ENCODE peak calls at places on chromosomes 11 and 22, in eight cellular contexts. P, R, M, Y, H, K, W and Z are unnamed samples.

GRCh38 chr11:45834298-45834756 is 12.9 kb upstream of the CRY2 start:
- DNase-seq in W (no peak), H (no peak), M (no peak), P (no peak), K (no peak), Y (no peak), R (no peak), Z (no peak)

GRCh38 chr11:8019671-8020597 is 32.8 kb downstream of the EIF3F start:
- DNase-seq in Y (peak), W (no peak), R (peak), M (no peak), P (no peak), H (no peak), K (no peak), Z (peak)

GRCh38 chr22:39117585-39118191 is 20.6 kb downstream of the APOBEC3H start:
- DNase-seq in W (peak), K (peak), Y (no peak), M (peak), P (no peak), H (no peak), R (no peak), Z (no peak)

GRCh38 chr11:122137081-122137793 is 21.2 kb upstream of the BLID start:
- DNase-seq in M (no peak), P (no peak), R (no peak), K (no peak), Y (no peak), W (no peak), H (no peak), Z (no peak)

GRCh38 chr11:68536706-68537105 is 76.2 kb downstream of the PPP6R3 start:
- DNase-seq in H (no peak), K (no peak), P (no peak), R (no peak), W (no peak), Y (no peak), M (no peak), Z (no peak)

GRCh38 chr22:47851586-47851985 is 1089.1 kb downstream of the TBC1D22A start:
- DNase-seq in K (no peak), W (no peak), Y (no peak), P (no peak), R (no peak), H (no peak), M (no peak), Z (no peak)

GRCh38 chr11:2217211-2218081 is 45.8 kb upstream of the TH start:
- DNase-seq in K (no peak), M (peak), R (no peak), H (no peak), P (no peak), W (no peak), Y (no peak), Z (no peak)

GRCh38 chr11:64007629-64008282 is 21.5 kb downstream of the OTUB1 start:
- DNase-seq in P (peak), Y (no peak), M (peak), W (peak), R (peak), H (no peak), K (peak), Z (no peak)

GRCh38 chr22:46040471-46041465 is 63.8 kb upstream of the WNT7B start:
- DNase-seq in P (no peak), W (peak), K (no peak), H (no peak), R (peak), Y (no peak), M (peak), Z (no peak)

GRCh38 chr22:43996981-43997265 is 27.2 kb upstream of the PARVB start:
- DNase-seq in P (no peak), W (no peak), Y (no peak), H (no peak), K (no peak), R (no peak), M (no peak), Z (no peak)

GRCh38 chr22:31615940-31616314 is 46.1 kb downstream of the PISD start:
- DNase-seq in P (no peak), H (no peak), M (no peak), K (no peak), Y (no peak), W (no peak), R (no peak), Z (no peak)

GRCh38 chr11:60813324-60813723 is 28.2 kb downstream of the MS4A10 start:
- DNase-seq in M (no peak), H (no peak), Y (no peak), P (no peak), R (no peak), W (no peak), K (no peak), Z (no peak)

GRCh38 chr11:134987828-134988227 is 575.8 kb upstream of the B3GAT1 start:
- DNase-seq in H (no peak), W (no peak), P (no peak), Y (no peak), K (no peak), R (no peak), M (no peak), Z (no peak)

GRCh38 chr11:119734788-119735187 is 5.8 kb upstream of the NECTIN1 start:
- DNase-seq in M (no peak), R (no peak), H (no peak), P (no peak), W (peak), Y (no peak), K (no peak), Z (no peak)

GRCh38 chr11:57641426-57641825 is 8.3 kb downstream of the YPEL4 start:
- DNase-seq in M (no peak), K (no peak), R (no peak), H (no peak), Y (no peak), P (no peak), W (peak), Z (no peak)

GRCh38 chr11:9396310-9396709 is 11.9 kb downstream of the IPO7 start:
- DNase-seq in M (no peak), H (no peak), R (no peak), K (no peak), W (no peak), P (no peak), Y (no peak), Z (no peak)

GRCh38 chr22:50529416-50530279 is at the start of gene TYMP:
- DNase-seq in Y (no peak), K (peak), M (no peak), P (no peak), R (peak), H (no peak), W (peak), Z (no peak)

GRCh38 chr22:38843716-38844660 is at the start of gene NPTXR:
- DNase-seq in K (peak), W (peak), P (no peak), R (no peak), H (no peak), Y (peak), M (no peak), Z (no peak)

GRCh38 chr22:33720166-33720878 is 200.0 kb downstream of the LARGE1 start:
- DNase-seq in M (no peak), H (no peak), P (no peak), Y (no peak), W (peak), R (no peak), K (no peak), Z (no peak)

GRCh38 chr11:67240575-67241389 is 25.5 kb upstream of the GRK2 start:
- DNase-seq in P (peak), Y (no peak), W (peak), K (peak), R (peak), H (no peak), M (peak), Z (no peak)
- TF ChIP-seq POLR2A in P (no peak), Y (no peak), W (peak), K (peak), R (no peak), H (peak), M (no peak), Z (no peak)

GRCh38 chr11:59117774-59118173 is 10.7 kb downstream of the FAM111B start:
- DNase-seq in W (no peak), H (no peak), K (no peak), R (no peak), Y (no peak), P (no peak), M (no peak), Z (no peak)
- TF ChIP-seq POLR2A in W (no peak), H (no peak), K (no peak), R (no peak), Y (no peak), P (no peak), M (no peak), Z (no peak)

GRCh38 chr11:5293028-5293427 is 8.7 kb downstream of the OR51B4 start:
- DNase-seq in R (no peak), K (no peak), M (no peak), W (no peak), P (no peak), Y (no peak), H (no peak), Z (no peak)
- TF ChIP-seq POLR2A in R (no peak), K (no peak), M (no peak), W (no peak), P (no peak), Y (no peak), H (no peak), Z (no peak)

GRCh38 chr11:108197351-108197750 is 25.1 kb downstream of the NPAT start:
- DNase-seq in W (no peak), M (no peak), H (no peak), K (no peak), R (no peak), Y (no peak), P (no peak), Z (no peak)

GRCh38 chr11:108198833-108199232 is 23.6 kb downstream of the NPAT start:
- DNase-seq in Y (no peak), K (no peak), W (no peak), P (no peak), M (no peak), H (no peak), R (no peak), Z (no peak)

GRCh38 chr11:108203075-108203474 is 19.4 kb downstream of the NPAT start:
- DNase-seq in R (no peak), W (no peak), K (no peak), P (no peak), M (no peak), Y (no peak), H (no peak), Z (no peak)

GRCh38 chr11:108196901-108197300 is 25.5 kb downstream of the NPAT start:
- DNase-seq in W (no peak), Y (no peak), K (no peak), M (no peak), H (no peak), R (no peak), P (no peak), Z (no peak)

DNA sequence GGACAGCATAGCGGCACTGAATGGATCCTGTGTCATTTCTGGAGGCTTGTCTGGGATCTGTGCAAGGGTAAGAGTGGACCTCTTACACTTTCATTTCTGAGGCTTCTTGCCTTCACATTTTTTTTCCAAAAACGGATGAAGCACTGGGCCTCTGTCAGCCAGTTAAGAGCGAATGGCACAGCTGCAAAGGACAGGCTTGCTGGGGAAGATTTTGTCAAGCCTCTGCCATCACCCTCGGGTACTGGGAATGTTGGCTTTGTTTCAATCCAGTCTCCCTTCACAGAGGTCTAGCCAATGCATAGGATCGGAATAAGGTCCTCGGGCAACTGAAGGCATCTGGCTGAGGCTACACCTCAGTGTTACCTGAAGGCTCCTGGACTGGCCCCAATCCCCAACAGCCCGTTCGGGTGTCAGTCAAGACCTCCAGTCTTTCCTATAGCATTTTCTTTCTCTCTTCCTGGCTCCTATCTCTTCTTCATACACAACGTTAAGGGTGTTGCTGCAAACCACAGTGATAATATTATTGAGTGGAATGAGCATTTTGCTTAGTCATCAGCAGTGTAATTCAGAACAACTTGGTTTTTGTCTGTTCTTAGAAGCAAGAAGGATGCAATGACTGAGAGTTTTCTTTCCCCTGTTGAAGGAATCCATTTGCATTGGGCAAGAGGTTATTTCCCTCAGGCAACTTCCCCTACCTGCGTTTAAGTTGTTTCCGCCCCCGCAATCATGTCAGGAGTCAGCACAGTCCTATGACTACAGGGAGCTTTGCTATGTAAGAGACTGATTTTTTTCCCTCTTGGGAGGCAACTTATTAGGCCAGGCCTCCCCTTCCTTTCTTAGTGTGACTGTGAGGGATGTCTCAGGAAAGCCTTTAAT is 22.8 kb downstream of the NPAT start:
- DNase-seq in R (no peak), P (no peak), W (peak), Y (no peak), K (no peak), H (no peak), M (no peak), Z (no peak)
- TF ChIP-seq POLR2A in R (no peak), P (no peak), W (no peak), Y (no peak), K (no peak), H (no peak), M (no peak), Z (no peak)